ENCODE peak calls at places on chromosome 7, in six cellular contexts. X, P, B, U, O and F are unnamed samples.

GRCh38 chr7:30251708-30252329 is 32.6 kb upstream of the ZNRF2 start:
- DNase-seq in X (no peak), P (no peak), B (no peak), U (no peak), O (no peak), F (no peak)

GRCh38 chr7:149670288-149670687 is 103.1 kb downstream of the ZNF467 start:
- DNase-seq in X (no peak), P (no peak), B (no peak), U (no peak), O (no peak), F (no peak)

GRCh38 chr7:26188291-26188999 is 12.1 kb downstream of the HNRNPA2B1 start:
- DNase-seq in X (no peak), P (no peak), B (no peak), U (no peak), O (no peak), F (no peak)

GRCh38 chr7:151824285-151824950 is 52.5 kb downstream of the PRKAG2 start:
- DNase-seq in X (no peak), P (no peak), B (no peak), U (no peak), O (no peak), F (no peak)

GRCh38 chr7:3955751-3956696 is 655.0 kb downstream of the SDK1 start:
- DNase-seq in X (peak), P (no peak), B (no peak), U (no peak), O (no peak), F (no peak)

GRCh38 chr7:155832581-155832981 is 20.3 kb upstream of the SHH start:
- DNase-seq in X (no peak), P (no peak), B (no peak), U (no peak), O (no peak), F (no peak)

GRCh38 chr7:139734395-139734794 is 43.4 kb downstream of the HIPK2 start:
- DNase-seq in X (no peak), P (no peak), B (no peak), U (no peak), O (peak), F (no peak)

GRCh38 chr7:15332962-15333361 is 228.9 kb downstream of the AGMO start:
- DNase-seq in X (no peak), P (no peak), B (no peak), U (no peak), O (no peak), F (no peak)

GRCh38 chr7:128361463-128362441 is at the start of gene PRRT4:
- DNase-seq in X (no peak), P (no peak), B (peak), U (peak), O (no peak), F (no peak)